ENCODE peak calls at places on chromosomes 6 and 20, in six cellular contexts. One of them, this sample, is unnamed.
A peak's percentile ranks its signal among the peaks of the same experiment; 100 is the strongest.

GRCh38 chr20:36888880-36889516 is 13.1 kb downstream of the TLDC2 start:
- DNase-seq in PC-3: no peak
- DNase-seq in GM23338: no peak
- DNase-seq in hepatocyte: no peak
- DNase-seq in HCT116: no peak
- DNase-seq in OCI-LY7: no peak
- DNase-seq in this sample: no peak

GRCh38 chr6:148986608-148987007 is 239.8 kb downstream of the UST start:
- DNase-seq in PC-3: no peak
- DNase-seq in hepatocyte: no peak
- DNase-seq in OCI-LY7: no peak
- DNase-seq in GM23338: no peak
- DNase-seq in HCT116: no peak
- DNase-seq in this sample: no peak

GRCh38 chr6:3848380-3848779 is 793 bp upstream of the FAM50B start:
- DNase-seq in OCI-LY7: no peak
- DNase-seq in hepatocyte: no peak
- DNase-seq in HCT116: no peak
- DNase-seq in PC-3: no peak
- DNase-seq in GM23338: peak; percentile 33
- DNase-seq in this sample: no peak

GRCh38 chr6:77463308-77463880 is at the start of gene HTR1B:
- DNase-seq in PC-3: no peak
- DNase-seq in OCI-LY7: no peak
- DNase-seq in GM23338: peak; percentile 69
- DNase-seq in HCT116: no peak
- DNase-seq in hepatocyte: peak; percentile 41
- DNase-seq in this sample: no peak

GRCh38 chr6:41422156-41422555 is 86.7 kb downstream of the NCR2 start:
- DNase-seq in GM23338: no peak
- DNase-seq in HCT116: no peak
- DNase-seq in hepatocyte: no peak
- DNase-seq in OCI-LY7: no peak
- DNase-seq in PC-3: no peak
- DNase-seq in this sample: no peak

GRCh38 chr6:150099953-150100352 is 31.0 kb upstream of the ULBP3 start:
- DNase-seq in OCI-LY7: no peak
- DNase-seq in PC-3: no peak
- DNase-seq in GM23338: no peak
- DNase-seq in hepatocyte: no peak
- DNase-seq in HCT116: no peak
- DNase-seq in this sample: no peak

GRCh38 chr6:33577106-33577535 is 3.0 kb downstream of the BAK1 start:
- DNase-seq in HCT116: no peak
- DNase-seq in GM23338: no peak
- DNase-seq in PC-3: peak; percentile 43
- DNase-seq in OCI-LY7: no peak
- DNase-seq in hepatocyte: no peak
- DNase-seq in this sample: no peak

GRCh38 chr6:156557269-156557885 is 219.8 kb upstream of the ARID1B start:
- DNase-seq in GM23338: peak; percentile 42
- DNase-seq in PC-3: peak; percentile 17
- DNase-seq in hepatocyte: peak; percentile 63
- DNase-seq in OCI-LY7: no peak
- DNase-seq in HCT116: no peak
- DNase-seq in this sample: no peak

GRCh38 chr6:34071884-34072379 is 74.0 kb downstream of the GRM4 start:
- DNase-seq in PC-3: no peak
- DNase-seq in HCT116: no peak
- DNase-seq in hepatocyte: no peak
- DNase-seq in OCI-LY7: no peak
- DNase-seq in GM23338: no peak
- DNase-seq in this sample: no peak

GRCh38 chr6:112189494-112189893 is 64.9 kb downstream of the LAMA4 start:
- DNase-seq in PC-3: no peak
- DNase-seq in HCT116: no peak
- DNase-seq in GM23338: no peak
- DNase-seq in hepatocyte: no peak
- DNase-seq in OCI-LY7: no peak
- DNase-seq in this sample: no peak

GRCh38 chr20:49987015-49987867 is 4.5 kb downstream of the SNAI1 start:
- DNase-seq in GM23338: no peak
- DNase-seq in OCI-LY7: no peak
- DNase-seq in hepatocyte: no peak
- DNase-seq in PC-3: peak; percentile 53
- DNase-seq in HCT116: no peak
- DNase-seq in this sample: no peak
- H3K4me1 ChIP-seq in GM23338: peaks cover 73% of the 10 kb centered on the region
- H3K4me1 ChIP-seq in OCI-LY7: peaks cover 19% of the 10 kb centered on the region
- H3K4me1 ChIP-seq in hepatocyte: peaks cover 46% of the 10 kb centered on the region
- H3K4me1 ChIP-seq in PC-3: peaks cover 13% of the 10 kb centered on the region
- H3K4me1 ChIP-seq in HCT116: peaks cover 4% of the 10 kb centered on the region
- H3K4me1 ChIP-seq in this sample: peaks cover under 1% of the 10 kb centered on the region

GRCh38 chr20:32456869-32457421 is 98.8 kb downstream of the ASXL1 start:
- DNase-seq in HCT116: no peak
- DNase-seq in PC-3: peak; percentile 55
- DNase-seq in GM23338: peak; percentile 88
- DNase-seq in hepatocyte: peak; percentile 90
- DNase-seq in OCI-LY7: peak; percentile 66
- DNase-seq in this sample: peak; percentile 28
- TF ChIP-seq CTCF in HCT116: peak; percentile 43
- TF ChIP-seq CTCF in PC-3: peak; percentile 86
- TF ChIP-seq CTCF in GM23338: peak; percentile 91
- TF ChIP-seq CTCF in hepatocyte: peak; percentile 99
- TF ChIP-seq CTCF in OCI-LY7: peak; percentile 86
- TF ChIP-seq CTCF in this sample: peak; percentile 69

GRCh38 chr6:49787176-49787575 is at the start of gene PGK2:
- DNase-seq in HCT116: peak; percentile 29
- DNase-seq in GM23338: peak; percentile 88
- DNase-seq in PC-3: peak; percentile 33
- DNase-seq in OCI-LY7: peak; percentile 7
- DNase-seq in hepatocyte: no peak
- DNase-seq in this sample: peak; percentile 14

GRCh38 chr6:49784272-49784671 is 2.8 kb downstream of the PGK2 start:
- DNase-seq in GM23338: no peak
- DNase-seq in OCI-LY7: no peak
- DNase-seq in hepatocyte: no peak
- DNase-seq in HCT116: no peak
- DNase-seq in PC-3: no peak
- DNase-seq in this sample: no peak

DNA sequence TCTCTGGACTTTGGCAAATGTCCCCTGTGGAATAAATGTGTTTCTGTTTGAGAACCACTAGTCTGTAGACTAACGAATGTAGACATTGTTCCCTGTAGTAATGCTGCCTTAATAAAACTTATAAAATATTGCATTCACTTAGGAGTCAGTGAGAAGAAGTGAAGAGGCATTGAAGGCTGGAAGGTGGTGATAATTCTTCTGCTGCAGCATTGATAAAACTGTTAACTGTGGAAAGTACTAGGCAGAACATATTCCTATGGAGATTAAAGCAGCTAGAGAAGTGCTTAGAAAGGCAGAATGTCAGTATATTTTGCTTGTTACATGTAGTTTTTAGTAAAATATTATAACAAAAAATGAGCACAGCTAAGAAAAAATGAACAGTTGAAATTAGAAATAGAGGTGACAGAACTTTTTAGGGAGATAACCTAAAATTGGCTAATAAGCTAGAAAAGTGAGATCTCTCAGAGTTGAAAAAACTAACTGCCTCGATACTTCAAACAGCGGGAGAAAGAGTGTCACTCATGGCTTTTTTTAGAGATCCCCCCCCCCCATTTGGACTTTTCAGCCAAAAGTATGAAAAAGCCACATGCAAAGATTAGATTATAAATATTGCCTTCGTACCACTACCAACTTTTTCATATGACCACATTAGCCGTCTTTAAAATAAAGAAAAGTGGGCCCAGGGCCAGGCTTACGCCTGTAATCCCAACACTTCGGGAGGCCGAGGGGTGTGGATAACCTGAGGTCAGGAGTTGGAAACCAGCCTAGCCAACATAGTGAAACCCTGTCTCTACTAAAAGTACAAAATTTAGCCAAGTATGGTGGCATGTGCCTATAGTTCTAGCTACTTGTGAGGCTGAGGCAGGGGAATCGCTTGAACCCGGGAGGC is 4.5 kb downstream of the PGK2 start:
- DNase-seq in HCT116: no peak
- DNase-seq in OCI-LY7: no peak
- DNase-seq in hepatocyte: no peak
- DNase-seq in PC-3: no peak
- DNase-seq in GM23338: no peak
- DNase-seq in this sample: no peak
- H3K9me2 ChIP-seq in HCT116: no peaks in the 10 kb centered on the region
- H3K9me2 ChIP-seq in OCI-LY7: no peaks in the 10 kb centered on the region
- H3K9me2 ChIP-seq in hepatocyte: no peaks in the 10 kb centered on the region
- H3K9me2 ChIP-seq in PC-3: no peaks in the 10 kb centered on the region
- H3K9me2 ChIP-seq in GM23338: peaks cover 15% of the 10 kb centered on the region
- H3K9me2 ChIP-seq in this sample: no peaks in the 10 kb centered on the region

DNA sequence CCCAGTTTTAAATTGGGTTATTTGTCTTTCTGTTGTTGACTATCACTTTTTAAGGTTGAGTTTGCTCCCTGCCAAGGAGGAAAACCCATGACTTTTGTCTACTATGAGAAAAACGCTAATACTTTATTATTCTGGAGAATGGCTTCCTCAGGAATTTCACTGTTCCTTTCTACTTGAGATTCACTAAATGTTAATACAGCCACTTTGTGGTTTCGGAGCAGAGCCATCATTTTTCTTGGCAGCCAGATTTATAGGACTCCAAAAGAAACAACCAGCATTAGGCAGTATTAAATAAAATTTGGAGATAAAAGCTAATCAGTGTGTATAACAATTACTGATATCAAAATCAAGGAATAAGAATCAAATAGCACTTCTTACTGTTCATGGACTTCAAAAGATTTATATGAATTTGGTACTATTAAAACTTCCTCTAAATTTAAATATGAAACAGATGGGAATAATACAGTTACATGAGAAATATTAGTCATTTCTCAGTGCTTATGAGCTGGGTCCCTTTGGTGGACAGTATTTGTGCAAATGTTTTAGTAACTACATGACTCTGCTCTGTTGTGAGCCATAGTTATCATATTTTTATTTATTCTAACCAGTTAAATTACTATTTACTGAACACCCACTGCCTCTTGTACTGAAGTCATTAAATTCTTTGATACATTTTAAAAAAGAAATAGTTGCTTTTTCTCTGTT is 64.1 kb upstream of the FBXO30 start:
- DNase-seq in PC-3: no peak
- DNase-seq in GM23338: no peak
- DNase-seq in HCT116: no peak
- DNase-seq in OCI-LY7: no peak
- DNase-seq in hepatocyte: no peak
- DNase-seq in this sample: no peak
- H3K4me1 ChIP-seq in PC-3: peaks cover 15% of the 10 kb centered on the region
- H3K4me1 ChIP-seq in GM23338: no peaks in the 10 kb centered on the region
- H3K4me1 ChIP-seq in HCT116: no peaks in the 10 kb centered on the region
- H3K4me1 ChIP-seq in OCI-LY7: peaks cover 15% of the 10 kb centered on the region
- H3K4me1 ChIP-seq in hepatocyte: peaks cover 7% of the 10 kb centered on the region
- H3K4me1 ChIP-seq in this sample: no peaks in the 10 kb centered on the region

DNA sequence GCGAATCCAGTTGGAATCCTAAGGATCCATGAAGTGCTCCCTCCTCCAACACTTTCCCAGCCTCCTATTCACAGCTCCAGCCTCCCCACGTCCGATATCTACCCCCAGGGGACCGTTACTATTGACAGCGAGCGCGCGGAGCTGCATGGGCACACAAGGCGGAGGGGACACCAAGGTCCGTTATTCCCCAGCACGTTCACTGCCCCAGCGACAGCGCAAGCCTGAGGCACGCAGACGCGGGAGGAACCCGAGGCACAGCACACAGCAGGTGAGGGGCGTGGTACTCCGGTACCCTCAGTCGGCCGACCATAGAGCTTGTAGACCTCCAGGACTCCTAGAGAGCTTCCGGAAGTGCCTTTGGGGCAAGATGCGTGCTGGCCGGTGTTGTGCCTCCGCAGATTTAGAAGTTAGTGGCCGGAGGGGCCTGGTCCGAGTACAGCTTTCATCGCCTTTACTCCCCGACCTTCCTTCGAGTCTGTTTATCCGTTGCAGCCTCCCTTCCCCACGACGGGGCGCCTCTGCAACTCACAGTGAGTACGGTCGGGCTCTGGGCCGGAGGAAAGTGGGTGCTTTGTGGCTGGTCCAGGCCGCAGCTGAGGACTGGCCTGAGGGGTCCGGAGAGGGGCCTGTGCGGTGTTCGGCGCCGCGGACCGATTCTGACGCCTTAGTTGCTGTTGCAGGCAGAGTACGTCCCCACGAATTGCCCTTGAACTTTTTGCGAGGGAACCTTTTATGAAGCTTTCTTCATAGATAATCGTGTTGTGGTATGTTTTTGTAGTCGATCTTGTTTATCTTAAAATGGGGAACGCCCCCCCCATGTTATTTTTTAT is at the start of gene ZKSCAN8:
- DNase-seq in PC-3: peak; percentile 93
- DNase-seq in GM23338: peak; percentile 99
- DNase-seq in HCT116: peak; percentile 94
- DNase-seq in OCI-LY7: peak; percentile 96
- DNase-seq in hepatocyte: peak; percentile 93
- DNase-seq in this sample: peak; percentile 96
- TF ChIP-seq CTCF in PC-3: no peak
- TF ChIP-seq CTCF in GM23338: no peak
- TF ChIP-seq CTCF in HCT116: no peak
- TF ChIP-seq CTCF in OCI-LY7: no peak
- TF ChIP-seq CTCF in hepatocyte: no peak
- TF ChIP-seq CTCF in this sample: no peak

This sample was measured in MM.1S.